ENCODE peak calls at places on chromosomes 12 and 14, in eight cellular contexts. W is neuronal stem cell, V is left lung, Y is left ventricle myocardium inferior, Q is aorta, G is hepatocyte, L is GM23248, P is iPS DF 6.9. X is an unnamed sample.

GRCh38 chr14:55389330-55389729 is 22.3 kb downstream of the ATG14 start:
- DNase-seq in W (no peak), V (no peak), G (no peak), P (no peak), Q (no peak), L (peak; percentile 76), Y (no peak), X (no peak)

GRCh38 chr12:6044082-6044481 is 80.4 kb downstream of the VWF start:
- DNase-seq in Q (peak; percentile 38), L (peak; percentile 60), V (no peak), G (no peak), W (no peak), P (no peak), Y (no peak), X (no peak)

GRCh38 chr14:61813101-61813596 is 50.9 kb downstream of the SNAPC1 start:
- DNase-seq in P (no peak), V (no peak), L (peak; percentile 20), W (no peak), Q (no peak), G (no peak), Y (no peak), X (no peak)

GRCh38 chr12:124824195-124824594 is 39.5 kb downstream of the SCARB1 start:
- DNase-seq in Q (no peak), L (no peak), G (no peak), Y (no peak), V (no peak), W (no peak), P (no peak), X (no peak)

GRCh38 chr12:1204581-1205121 is 213.6 kb downstream of the ERC1 start:
- DNase-seq in W (no peak), G (no peak), Q (no peak), V (no peak), P (no peak), L (peak; percentile 50), Y (no peak), X (no peak)

GRCh38 chr12:124025661-124026060 is 52.6 kb downstream of the ZNF664 start:
- DNase-seq in L (no peak), P (no peak), Q (no peak), G (no peak), W (no peak), Y (no peak), V (no peak), X (no peak)

GRCh38 chr14:26199599-26200370 is 398.0 kb downstream of the NOVA1 start:
- DNase-seq in G (no peak), V (no peak), Q (no peak), W (peak; percentile 6), Y (no peak), L (peak; percentile 42), P (no peak), X (no peak)

GRCh38 chr14:101466456-101467180 is 94.7 kb upstream of the DIO3 start:
- DNase-seq in Y (no peak), G (no peak), W (no peak), L (no peak), V (peak; percentile 7), P (no peak), Q (no peak), X (no peak)

GRCh38 chr12:68122236-68122920 is 37.2 kb downstream of the IFNG start:
- DNase-seq in V (no peak), L (no peak), Y (no peak), W (no peak), G (no peak), P (no peak), Q (no peak), X (no peak)

GRCh38 chr12:22312336-22312735 is 22.2 kb downstream of the ST8SIA1 start:
- DNase-seq in G (no peak), Q (no peak), L (peak; percentile 83), W (no peak), V (no peak), Y (peak; percentile 53), P (no peak), X (no peak)

GRCh38 chr12:105256011-105256410 is 20.0 kb upstream of the APPL2 start:
- DNase-seq in G (no peak), W (no peak), Y (no peak), Q (no peak), V (no peak), P (no peak), L (peak; percentile 31), X (no peak)

GRCh38 chr12:100359822-100360221 is 2.9 kb downstream of the SLC17A8 start:
- DNase-seq in Q (no peak), G (peak; percentile 18), Y (no peak), P (no peak), L (peak; percentile 23), V (no peak), W (no peak), X (no peak)

GRCh38 chr12:79329933-79330332 is 360.8 kb downstream of the PAWR start:
- DNase-seq in V (no peak), G (no peak), P (no peak), W (no peak), Q (no peak), Y (no peak), L (peak; percentile 29), X (no peak)

GRCh38 chr14:72928872-72929271 is 2.6 kb downstream of the DCAF4 start:
- DNase-seq in L (no peak), G (no peak), P (no peak), Y (no peak), V (no peak), Q (no peak), W (no peak), X (no peak)

GRCh38 chr14:97723834-97724770 is 926.9 kb downstream of the VRK1 start:
- DNase-seq in W (no peak), Q (no peak), P (no peak), Y (no peak), L (no peak), V (no peak), G (no peak), X (no peak)

GRCh38 chr12:45730842-45731336 is 1.4 kb downstream of the ARID2 start:
- DNase-seq in P (no peak), G (no peak), W (no peak), Q (no peak), Y (no peak), L (peak; percentile 52), V (no peak), X (no peak)

GRCh38 chr12:65603428-65604351 is 220.6 kb upstream of the HMGA2 start:
- DNase-seq in G (peak; percentile 30), P (no peak), Y (peak; percentile 18), L (peak; percentile 90), W (no peak), V (peak; percentile 49), Q (no peak), X (no peak)

GRCh38 chr14:105486333-105486973 is at the start of gene CRIP1:
- DNase-seq in G (no peak), V (no peak), Q (no peak), W (no peak), P (no peak), L (no peak), Y (peak; percentile 42), X (no peak)

GRCh38 chr14:68822132-68822651 is 29.3 kb upstream of the ZFP36L1 start:
- DNase-seq in L (no peak), Y (no peak), Q (no peak), W (no peak), P (no peak), V (no peak), G (no peak), X (no peak)

GRCh38 chr14:68820999-68821683 is 28.3 kb upstream of the ZFP36L1 start:
- DNase-seq in V (no peak), G (peak; percentile 6), P (no peak), W (no peak), Y (no peak), Q (no peak), L (no peak), X (no peak)

GRCh38 chr14:68819260-68819691 is 26.4 kb upstream of the ZFP36L1 start:
- DNase-seq in L (peak; percentile 82), W (no peak), Q (peak; percentile 80), V (peak; percentile 78), P (no peak), Y (no peak), G (peak; percentile 85), X (no peak)

GRCh38 chr14:68820119-68820518 is 27.3 kb upstream of the ZFP36L1 start:
- DNase-seq in Q (no peak), L (no peak), G (peak; percentile 5), Y (no peak), P (no peak), V (no peak), W (no peak), X (no peak)

DNA sequence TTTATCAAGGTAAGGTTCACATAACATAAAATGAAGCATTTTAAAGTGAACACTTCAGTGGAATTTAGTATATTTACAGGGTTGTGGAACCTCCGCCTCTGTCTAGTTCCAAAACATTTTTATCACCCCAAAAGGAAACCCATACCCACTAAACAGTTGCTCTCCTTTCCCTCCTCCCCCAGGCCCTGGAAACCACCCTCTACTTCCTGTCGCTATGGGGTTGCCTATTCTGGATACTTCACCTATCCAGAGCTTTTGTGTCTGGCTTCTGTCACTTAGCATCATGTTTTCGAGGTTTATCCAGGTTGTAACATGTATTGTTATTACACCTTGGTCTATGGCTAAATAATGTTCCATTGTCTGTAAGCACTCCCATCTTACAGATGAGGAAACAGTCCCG is 27.7 kb upstream of the ZFP36L1 start:
- DNase-seq in L (no peak), P (no peak), V (no peak), W (no peak), Y (no peak), Q (no peak), G (no peak), X (no peak)
- H3K4me1 ChIP-seq in L (peaks cover 11% of the 10 kb centered on the region), P (peaks cover 2% of the 10 kb centered on the region), V (peaks cover 31% of the 10 kb centered on the region), W (peaks cover 22% of the 10 kb centered on the region), Y (peaks cover 22% of the 10 kb centered on the region), Q (no peaks in the 10 kb centered on the region), G (peaks cover 33% of the 10 kb centered on the region), X (peaks cover 53% of the 10 kb centered on the region)

DNA sequence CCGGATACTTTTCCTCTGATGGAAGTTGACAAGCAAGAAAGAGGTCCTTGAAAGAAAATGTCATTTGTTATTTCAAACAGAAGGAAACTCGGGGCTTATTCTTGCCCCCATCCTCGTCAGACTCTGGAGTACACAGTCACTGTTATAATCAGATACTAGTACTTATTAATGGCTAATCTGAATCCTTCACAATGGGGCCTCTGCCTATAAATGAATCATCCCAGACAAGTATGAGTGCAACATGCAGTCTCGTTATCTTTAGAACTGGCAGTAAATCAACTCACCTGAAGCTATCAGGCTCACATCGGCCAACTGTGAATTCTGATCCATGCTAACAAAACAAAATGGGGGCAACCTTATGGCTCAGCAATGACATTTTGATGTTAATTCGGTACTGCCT is 216.7 kb downstream of the GRIN2B start:
- DNase-seq in P (no peak), G (peak; percentile 26), V (no peak), Q (no peak), Y (no peak), W (no peak), L (no peak), X (no peak)
- H3K4me1 ChIP-seq in P (no peaks in the 10 kb centered on the region), G (no peaks in the 10 kb centered on the region), V (no peaks in the 10 kb centered on the region), Q (no peaks in the 10 kb centered on the region), Y (no peaks in the 10 kb centered on the region), W (no peaks in the 10 kb centered on the region), L (no peaks in the 10 kb centered on the region), X (no peaks in the 10 kb centered on the region)

GRCh38 chr14:92274055-92274454 is 48.9 kb upstream of the SLC24A4 start:
- DNase-seq in P (no peak), G (no peak), V (no peak), W (no peak), Y (no peak), Q (no peak), L (no peak), X (no peak)
- H3K4me1 ChIP-seq in P (no peaks in the 10 kb centered on the region), G (no peaks in the 10 kb centered on the region), V (no peaks in the 10 kb centered on the region), W (no peaks in the 10 kb centered on the region), Y (no peaks in the 10 kb centered on the region), Q (no peaks in the 10 kb centered on the region), L (no peaks in the 10 kb centered on the region), X (no peaks in the 10 kb centered on the region)

GRCh38 chr12:31001581-31002360 is 71.9 kb upstream of the DDX11 start:
- DNase-seq in L (no peak), Y (no peak), V (no peak), G (no peak), Q (peak; percentile 41), P (no peak), W (no peak), X (no peak)
- H3K4me1 ChIP-seq in L (peaks cover 16% of the 10 kb centered on the region), Y (no peaks in the 10 kb centered on the region), V (no peaks in the 10 kb centered on the region), G (no peaks in the 10 kb centered on the region), Q (no peaks in the 10 kb centered on the region), P (no peaks in the 10 kb centered on the region), W (peaks cover 3% of the 10 kb centered on the region), X (peaks cover 5% of the 10 kb centered on the region)

X was measured in suprapubic skin.